ENCODE peak calls at places on chromosomes 12 and 14, in eight cellular contexts. One of them, this sample, is unnamed. For H3K36me3, the result is how much of the 10 kb centered on the place peaks cover.

GRCh38 chr12:93060666-93061413 is 131.7 kb upstream of the EEA1 start:
- DNase-seq in sigmoid colon: peak
- DNase-seq in Peyer's patch: no peak
- DNase-seq in SK-N-SH: peak
- DNase-seq in CD8-positive, alpha-beta T cell: no peak
- DNase-seq in adrenal gland: no peak
- DNase-seq in BJ: no peak
- DNase-seq in GM23338: peak
- DNase-seq in this sample: no peak

GRCh38 chr14:105436891-105437722 is 17.5 kb downstream of the MTA1 start:
- DNase-seq in sigmoid colon: no peak
- DNase-seq in Peyer's patch: peak
- DNase-seq in SK-N-SH: no peak
- DNase-seq in CD8-positive, alpha-beta T cell: no peak
- DNase-seq in adrenal gland: no peak
- DNase-seq in BJ: no peak
- DNase-seq in GM23338: no peak
- DNase-seq in this sample: no peak

GRCh38 chr12:98162906-98163678 is 352.3 kb upstream of the TMPO start:
- DNase-seq in sigmoid colon: no peak
- DNase-seq in Peyer's patch: no peak
- DNase-seq in SK-N-SH: no peak
- DNase-seq in CD8-positive, alpha-beta T cell: no peak
- DNase-seq in adrenal gland: no peak
- DNase-seq in BJ: no peak
- DNase-seq in GM23338: no peak
- DNase-seq in this sample: no peak

GRCh38 chr12:63307849-63308248 is 156.8 kb upstream of the AVPR1A start:
- DNase-seq in sigmoid colon: no peak
- DNase-seq in Peyer's patch: no peak
- DNase-seq in SK-N-SH: no peak
- DNase-seq in CD8-positive, alpha-beta T cell: no peak
- DNase-seq in adrenal gland: no peak
- DNase-seq in BJ: no peak
- DNase-seq in GM23338: no peak
- DNase-seq in this sample: no peak

GRCh38 chr14:90551070-90551704 is 154.4 kb downstream of the CALM1 start:
- DNase-seq in sigmoid colon: no peak
- DNase-seq in Peyer's patch: peak
- DNase-seq in SK-N-SH: no peak
- DNase-seq in CD8-positive, alpha-beta T cell: no peak
- DNase-seq in adrenal gland: no peak
- DNase-seq in BJ: no peak
- DNase-seq in GM23338: no peak
- DNase-seq in this sample: no peak

GRCh38 chr12:27213304-27213703 is 30.8 kb upstream of the STK38L start:
- DNase-seq in sigmoid colon: no peak
- DNase-seq in Peyer's patch: no peak
- DNase-seq in SK-N-SH: no peak
- DNase-seq in CD8-positive, alpha-beta T cell: no peak
- DNase-seq in adrenal gland: no peak
- DNase-seq in BJ: no peak
- DNase-seq in GM23338: no peak
- DNase-seq in this sample: no peak

GRCh38 chr14:34374998-34375740 is 86.9 kb downstream of the SPTSSA start:
- DNase-seq in sigmoid colon: no peak
- DNase-seq in Peyer's patch: no peak
- DNase-seq in SK-N-SH: no peak
- DNase-seq in CD8-positive, alpha-beta T cell: no peak
- DNase-seq in adrenal gland: no peak
- DNase-seq in BJ: no peak
- DNase-seq in GM23338: no peak
- DNase-seq in this sample: no peak

GRCh38 chr14:33063521-33063920 is 124.8 kb downstream of the NPAS3 start:
- DNase-seq in sigmoid colon: no peak
- DNase-seq in Peyer's patch: no peak
- DNase-seq in SK-N-SH: peak
- DNase-seq in CD8-positive, alpha-beta T cell: no peak
- DNase-seq in adrenal gland: no peak
- DNase-seq in BJ: no peak
- DNase-seq in GM23338: no peak
- DNase-seq in this sample: no peak

GRCh38 chr14:69924181-69924580 is 45.0 kb downstream of the SMOC1 start:
- DNase-seq in sigmoid colon: no peak
- DNase-seq in Peyer's patch: no peak
- DNase-seq in SK-N-SH: no peak
- DNase-seq in CD8-positive, alpha-beta T cell: no peak
- DNase-seq in adrenal gland: no peak
- DNase-seq in BJ: no peak
- DNase-seq in GM23338: peak
- DNase-seq in this sample: no peak

GRCh38 chr12:128021561-128021960 is 245.4 kb upstream of the TMEM132C start:
- DNase-seq in sigmoid colon: no peak
- DNase-seq in Peyer's patch: no peak
- DNase-seq in SK-N-SH: no peak
- DNase-seq in CD8-positive, alpha-beta T cell: no peak
- DNase-seq in adrenal gland: no peak
- DNase-seq in BJ: no peak
- DNase-seq in GM23338: no peak
- DNase-seq in this sample: no peak

GRCh38 chr14:24848427-24848826 is 201.5 kb downstream of the STXBP6 start:
- DNase-seq in sigmoid colon: no peak
- DNase-seq in Peyer's patch: no peak
- DNase-seq in SK-N-SH: no peak
- DNase-seq in CD8-positive, alpha-beta T cell: no peak
- DNase-seq in adrenal gland: no peak
- DNase-seq in BJ: no peak
- DNase-seq in GM23338: no peak
- DNase-seq in this sample: no peak

GRCh38 chr12:3116106-3116898 is 39.1 kb downstream of the TSPAN9 start:
- DNase-seq in sigmoid colon: no peak
- DNase-seq in Peyer's patch: no peak
- DNase-seq in SK-N-SH: no peak
- DNase-seq in CD8-positive, alpha-beta T cell: no peak
- DNase-seq in adrenal gland: no peak
- DNase-seq in BJ: no peak
- DNase-seq in GM23338: no peak
- DNase-seq in this sample: no peak

GRCh38 chr14:92586966-92587365 is 73.4 kb downstream of the RIN3 start:
- DNase-seq in sigmoid colon: peak
- DNase-seq in Peyer's patch: no peak
- DNase-seq in SK-N-SH: no peak
- DNase-seq in CD8-positive, alpha-beta T cell: no peak
- DNase-seq in adrenal gland: no peak
- DNase-seq in BJ: no peak
- DNase-seq in GM23338: no peak
- DNase-seq in this sample: no peak

GRCh38 chr14:58950555-58950954 is 237.9 kb upstream of the DAAM1 start:
- DNase-seq in sigmoid colon: no peak
- DNase-seq in Peyer's patch: no peak
- DNase-seq in SK-N-SH: no peak
- DNase-seq in CD8-positive, alpha-beta T cell: no peak
- DNase-seq in adrenal gland: no peak
- DNase-seq in BJ: no peak
- DNase-seq in GM23338: no peak
- DNase-seq in this sample: no peak

DNA sequence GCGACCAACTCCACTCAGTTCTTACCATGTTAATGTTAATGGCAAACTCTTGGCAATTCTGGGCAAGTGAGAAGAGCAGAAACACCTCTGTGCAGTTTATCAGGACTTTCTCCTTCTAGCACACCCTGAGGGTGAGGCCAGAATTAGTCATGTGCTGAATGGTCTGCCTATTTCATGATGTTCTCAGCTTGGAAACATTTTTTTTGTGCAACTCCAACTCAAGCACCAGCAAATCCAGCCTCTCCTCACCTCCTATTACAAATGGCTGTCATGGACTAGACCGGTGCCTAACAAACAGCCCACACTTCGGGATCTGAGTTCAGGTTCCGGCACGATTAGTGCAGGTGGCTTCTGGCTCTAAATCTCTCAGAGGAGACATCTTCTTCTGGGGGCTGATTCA is 246.0 kb downstream of the ZFP36L1 start:
- DNase-seq in sigmoid colon: no peak
- DNase-seq in Peyer's patch: no peak
- DNase-seq in SK-N-SH: no peak
- DNase-seq in CD8-positive, alpha-beta T cell: no peak
- DNase-seq in adrenal gland: no peak
- DNase-seq in BJ: peak
- DNase-seq in GM23338: no peak
- DNase-seq in this sample: no peak
- H3K4me3 ChIP-seq in sigmoid colon: no peak
- H3K4me3 ChIP-seq in Peyer's patch: no peak
- H3K4me3 ChIP-seq in SK-N-SH: no peak
- H3K4me3 ChIP-seq in CD8-positive, alpha-beta T cell: no peak
- H3K4me3 ChIP-seq in adrenal gland: no peak
- H3K4me3 ChIP-seq in BJ: no peak
- H3K4me3 ChIP-seq in GM23338: no peak
- H3K4me3 ChIP-seq in this sample: no peak

DNA sequence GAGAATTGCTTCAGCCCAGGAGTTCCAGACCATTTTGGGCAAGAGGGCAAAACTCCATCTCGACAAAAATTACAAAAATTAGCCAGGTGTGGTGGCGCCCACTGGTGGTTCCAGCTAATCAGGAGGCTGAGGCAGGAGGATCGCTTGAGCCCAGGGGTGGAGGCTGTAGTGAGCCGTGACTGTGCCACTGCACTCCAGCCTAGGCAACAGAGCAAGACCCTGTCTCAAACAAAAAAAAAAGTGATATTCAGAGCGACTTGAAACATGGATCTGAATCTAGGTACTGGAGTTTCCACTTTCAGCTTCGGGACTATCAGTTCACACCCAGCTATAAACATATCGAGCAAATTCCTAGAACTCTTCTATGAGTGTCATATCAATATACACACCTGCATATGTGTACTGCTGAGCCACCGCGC is 16.3 kb upstream of the RNF34 start:
- DNase-seq in sigmoid colon: no peak
- DNase-seq in Peyer's patch: no peak
- DNase-seq in SK-N-SH: no peak
- DNase-seq in CD8-positive, alpha-beta T cell: no peak
- DNase-seq in adrenal gland: no peak
- DNase-seq in BJ: no peak
- DNase-seq in GM23338: no peak
- DNase-seq in this sample: no peak
- TF ChIP-seq CTCF in sigmoid colon: no peak
- TF ChIP-seq CTCF in Peyer's patch: peak
- TF ChIP-seq CTCF in SK-N-SH: peak
- TF ChIP-seq CTCF in CD8-positive, alpha-beta T cell: no peak
- TF ChIP-seq CTCF in adrenal gland: no peak
- TF ChIP-seq CTCF in BJ: no peak
- TF ChIP-seq CTCF in GM23338: peak
- TF ChIP-seq CTCF in this sample: no peak

GRCh38 chr14:73100334-73100733 is 36.0 kb upstream of the PSEN1 start:
- DNase-seq in sigmoid colon: no peak
- DNase-seq in Peyer's patch: no peak
- DNase-seq in SK-N-SH: no peak
- DNase-seq in CD8-positive, alpha-beta T cell: no peak
- DNase-seq in adrenal gland: no peak
- DNase-seq in BJ: no peak
- DNase-seq in GM23338: no peak
- DNase-seq in this sample: no peak

GRCh38 chr14:73102806-73103497 is 33.4 kb upstream of the PSEN1 start:
- DNase-seq in sigmoid colon: no peak
- DNase-seq in Peyer's patch: no peak
- DNase-seq in SK-N-SH: no peak
- DNase-seq in CD8-positive, alpha-beta T cell: no peak
- DNase-seq in adrenal gland: no peak
- DNase-seq in BJ: no peak
- DNase-seq in GM23338: no peak
- DNase-seq in this sample: no peak

GRCh38 chr14:73105050-73105449 is 31.3 kb upstream of the PSEN1 start:
- DNase-seq in sigmoid colon: no peak
- DNase-seq in Peyer's patch: no peak
- DNase-seq in SK-N-SH: no peak
- DNase-seq in CD8-positive, alpha-beta T cell: no peak
- DNase-seq in adrenal gland: no peak
- DNase-seq in BJ: no peak
- DNase-seq in GM23338: no peak
- DNase-seq in this sample: no peak

DNA sequence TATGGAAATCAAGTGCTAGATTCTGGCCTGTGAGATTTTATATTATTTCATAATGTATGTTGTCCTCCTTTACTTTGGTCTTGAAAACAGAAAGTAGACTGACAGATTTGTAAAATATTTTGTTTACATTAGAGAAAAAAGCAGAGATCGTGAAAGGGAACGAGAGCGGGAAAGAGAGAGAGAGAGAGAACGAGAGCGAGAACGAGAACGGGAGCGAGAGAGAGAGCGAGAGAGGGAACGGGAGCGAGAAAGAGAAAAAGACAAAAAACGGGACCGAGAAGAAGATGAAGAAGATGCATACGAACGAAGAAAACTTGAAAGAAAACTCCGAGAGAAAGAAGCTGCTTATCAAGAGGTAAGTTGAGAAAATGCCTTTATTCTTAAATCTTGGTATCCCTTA is 30.6 kb upstream of the PSEN1 start:
- DNase-seq in sigmoid colon: no peak
- DNase-seq in Peyer's patch: no peak
- DNase-seq in SK-N-SH: no peak
- DNase-seq in CD8-positive, alpha-beta T cell: no peak
- DNase-seq in adrenal gland: no peak
- DNase-seq in BJ: no peak
- DNase-seq in GM23338: no peak
- DNase-seq in this sample: no peak
- H3K36me3 ChIP-seq in sigmoid colon: half or more
- H3K36me3 ChIP-seq in Peyer's patch: under half
- H3K36me3 ChIP-seq in SK-N-SH: half or more
- H3K36me3 ChIP-seq in CD8-positive, alpha-beta T cell: under half
- H3K36me3 ChIP-seq in adrenal gland: under half
- H3K36me3 ChIP-seq in BJ: under half
- H3K36me3 ChIP-seq in GM23338: half or more
- H3K36me3 ChIP-seq in this sample: under half

DNA sequence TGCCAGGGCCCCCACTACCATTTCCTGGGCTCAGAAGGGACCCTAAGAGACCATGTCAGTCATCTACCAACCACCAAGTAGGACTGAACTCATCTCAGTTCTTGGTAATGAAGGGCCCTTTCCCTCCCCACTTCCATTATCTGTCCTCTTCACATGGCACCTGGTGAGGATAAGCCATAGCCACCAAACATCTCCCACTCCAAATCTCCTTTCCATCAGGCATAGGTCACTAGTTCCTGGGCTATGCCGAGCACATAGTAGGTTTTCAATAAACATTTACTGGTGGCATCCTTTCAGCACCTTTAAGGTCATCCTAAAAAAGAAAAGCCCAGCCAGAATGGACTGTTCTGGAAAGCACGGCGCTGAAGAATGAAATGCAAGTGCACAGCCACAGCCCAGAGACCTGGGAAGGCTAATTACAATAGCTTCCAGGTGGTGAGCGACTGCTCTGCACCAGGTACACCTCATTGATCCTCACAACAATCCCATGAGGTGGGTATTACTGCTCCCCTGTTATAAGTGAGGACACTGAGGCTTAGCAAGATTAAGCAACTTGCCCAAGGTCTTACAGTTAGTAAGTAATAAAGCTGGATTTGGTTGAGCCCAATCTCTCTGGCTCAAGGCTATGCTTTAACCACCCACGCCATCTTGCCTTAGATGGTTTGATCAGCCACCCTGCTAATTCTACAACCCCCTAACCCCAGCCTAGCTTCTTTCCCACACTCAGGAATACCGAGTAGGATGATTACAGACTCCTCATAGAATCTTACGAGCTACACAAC is 4.6 kb downstream of the SMUG1 start:
- DNase-seq in sigmoid colon: no peak
- DNase-seq in Peyer's patch: no peak
- DNase-seq in SK-N-SH: no peak
- DNase-seq in CD8-positive, alpha-beta T cell: no peak
- DNase-seq in adrenal gland: no peak
- DNase-seq in BJ: no peak
- DNase-seq in GM23338: no peak
- DNase-seq in this sample: no peak
- H3K4me3 ChIP-seq in sigmoid colon: no peak
- H3K4me3 ChIP-seq in Peyer's patch: no peak
- H3K4me3 ChIP-seq in SK-N-SH: no peak
- H3K4me3 ChIP-seq in CD8-positive, alpha-beta T cell: no peak
- H3K4me3 ChIP-seq in adrenal gland: no peak
- H3K4me3 ChIP-seq in BJ: no peak
- H3K4me3 ChIP-seq in GM23338: no peak
- H3K4me3 ChIP-seq in this sample: no peak